ENCODE peak calls at places on chromosome 12, in eight cellular contexts. Q is Caco-2; T is CD8-positive, alpha-beta memory T cell; U is ELF-1; A is stimulated activated naive B cell treated with anti-CD40 and anti-IgM and Interleukin-4, amounts not matched to agents 10 μg/mL and 1 μg/mL and 100 μg/mL, for 72 hours; C is H7; E is heart left ventricle; V is MCF 10A. O is an unnamed sample.

GRCh38 chr12:6899837-6900519 is 4.6 kb upstream of the LRRC23 start:
- DNase-seq in E (peak), U (no peak), Q (peak), V (peak), A (no peak), T (no peak), C (no peak), O (peak)

GRCh38 chr12:34186492-34186891 is 164.2 kb downstream of the ALG10 start:
- DNase-seq in Q (no peak), U (no peak), A (no peak), T (no peak), E (no peak), C (no peak), V (no peak), O (no peak)

GRCh38 chr12:124273630-124274029 is 21.3 kb upstream of the RFLNA start:
- DNase-seq in A (peak), Q (peak), T (no peak), C (peak), E (no peak), V (peak), U (peak), O (peak)

GRCh38 chr12:58969227-58969626 is 48.9 kb upstream of the LRIG3 start:
- DNase-seq in A (no peak), U (no peak), T (no peak), C (no peak), V (no peak), Q (no peak), E (no peak), O (no peak)

GRCh38 chr12:2765608-2766007 is 29.2 kb upstream of the FKBP4 start:
- DNase-seq in U (no peak), A (no peak), T (no peak), Q (no peak), V (no peak), C (no peak), E (no peak), O (no peak)

GRCh38 chr12:52370906-52371608 is 3.8 kb upstream of the KRT85 start:
- DNase-seq in E (peak), A (no peak), C (no peak), T (no peak), V (no peak), U (no peak), Q (no peak), O (peak)

GRCh38 chr12:50174971-50175715 is 8.0 kb upstream of the CERS5 start:
- DNase-seq in V (peak), E (no peak), C (peak), U (peak), T (no peak), Q (peak), A (no peak), O (peak)

GRCh38 chr12:100077367-100077766 is 65.3 kb downstream of the BLTP3B start:
- DNase-seq in T (no peak), A (no peak), C (no peak), U (no peak), Q (peak), V (peak), E (no peak), O (no peak)

GRCh38 chr12:93741741-93742085 is 64.5 kb downstream of the CRADD start:
- DNase-seq in Q (peak), V (peak), E (no peak), T (no peak), C (peak), U (no peak), A (peak), O (no peak)

GRCh38 chr12:92025462-92026207 is 120.0 kb downstream of the BTG1 start:
- DNase-seq in C (no peak), V (no peak), Q (no peak), T (no peak), E (no peak), U (no peak), A (no peak), O (no peak)

GRCh38 chr12:117063162-117063911 is 35.9 kb downstream of the TESC start:
- DNase-seq in Q (no peak), E (peak), U (no peak), C (no peak), A (peak), V (no peak), T (peak), O (no peak)

GRCh38 chr12:118840399-118840798 is 140.9 kb upstream of the SRRM4 start:
- DNase-seq in Q (peak), V (no peak), T (no peak), C (peak), U (no peak), A (no peak), E (no peak), O (no peak)

GRCh38 chr12:46958093-46958492 is 121.3 kb upstream of the PCED1B start:
- DNase-seq in Q (no peak), A (no peak), T (no peak), E (no peak), U (no peak), C (no peak), V (no peak), O (no peak)

GRCh38 chr12:102478416-102479098 is 1.8 kb downstream of the IGF1 start:
- DNase-seq in E (no peak), C (peak), T (peak), Q (peak), V (no peak), A (peak), U (peak), O (no peak)

GRCh38 chr12:8687846-8688601 is 9.8 kb upstream of the RIMKLB start:
- DNase-seq in T (no peak), V (peak), E (peak), U (peak), A (no peak), C (peak), Q (no peak), O (peak)

GRCh38 chr12:109931143-109931542 is 31.1 kb downstream of the TCHP start:
- DNase-seq in T (no peak), A (no peak), C (no peak), U (no peak), E (no peak), Q (no peak), V (no peak), O (no peak)

GRCh38 chr12:27048822-27049752 is 26.7 kb downstream of the MED21 start:
- DNase-seq in U (no peak), Q (no peak), V (peak), E (no peak), T (no peak), A (no peak), C (no peak), O (peak)

GRCh38 chr12:6866920-6867406 is 368 bp upstream of the TPI1 start:
- DNase-seq in Q (no peak), C (peak), A (no peak), E (no peak), V (no peak), U (peak), T (no peak), O (no peak)

GRCh38 chr12:64560395-64561301 is 49.6 kb upstream of the RASSF3 start:
- DNase-seq in Q (no peak), E (no peak), U (no peak), T (no peak), V (peak), A (no peak), C (no peak), O (peak)

GRCh38 chr12:43120189-43120588 is 431.8 kb downstream of the ADAMTS20 start:
- DNase-seq in T (no peak), U (no peak), V (no peak), C (no peak), E (no peak), A (no peak), Q (no peak), O (no peak)

GRCh38 chr12:94954029-94954685 is 49.3 kb downstream of the NDUFA12 start:
- DNase-seq in E (peak), Q (peak), C (no peak), T (no peak), V (peak), A (no peak), U (peak), O (peak)

GRCh38 chr12:128266559-128267245 is at the start of gene TMEM132C:
- DNase-seq in U (peak), T (no peak), A (no peak), C (no peak), E (no peak), Q (no peak), V (no peak), O (no peak)

GRCh38 chr12:124537525-124538193 is 29.8 kb downstream of the NCOR2 start:
- DNase-seq in C (no peak), T (no peak), A (no peak), E (peak), Q (no peak), U (no peak), V (no peak), O (no peak)

GRCh38 chr12:121472150-121472905 is 72.4 kb downstream of the RNF34 start:
- DNase-seq in C (no peak), T (no peak), E (no peak), V (no peak), Q (no peak), A (no peak), U (no peak), O (no peak)